ENCODE peak calls at places on chromosomes 6 and 20, in eight cellular contexts. Z, Y, B, L, R, P, M and T are unnamed samples.

GRCh38 chr6:112443666-112444065 is 96.5 kb downstream of the RFPL4B start:
- DNase-seq in M (no peak), Z (no peak), B (no peak), P (no peak), R (no peak), L (peak), Y (no peak), T (no peak)

GRCh38 chr20:51412991-51413471 is 129.5 kb downstream of the NFATC2 start:
- DNase-seq in L (no peak), R (no peak), B (no peak), Y (no peak), P (no peak), M (no peak), Z (no peak), T (no peak)

GRCh38 chr6:51768087-51768486 is 319.3 kb downstream of the PKHD1 start:
- DNase-seq in P (no peak), L (no peak), M (no peak), R (no peak), Z (no peak), B (no peak), Y (no peak), T (no peak)

GRCh38 chr6:34115396-34116314 is 30.2 kb downstream of the GRM4 start:
- DNase-seq in B (no peak), M (peak), Y (peak), Z (no peak), L (peak), P (peak), R (no peak), T (peak)

GRCh38 chr20:59728722-59729430 is 124.5 kb downstream of the PHACTR3 start:
- DNase-seq in B (no peak), M (no peak), R (no peak), P (no peak), L (no peak), Z (no peak), Y (no peak), T (no peak)

GRCh38 chr6:15244605-15245360 is 1.1 kb upstream of the JARID2 start:
- DNase-seq in M (peak), B (peak), Y (peak), L (peak), Z (peak), P (peak), R (peak), T (peak)

GRCh38 chr20:61705909-61706308 is 359.8 kb downstream of the TAF4 start:
- DNase-seq in R (no peak), P (no peak), Y (no peak), B (no peak), M (no peak), Z (no peak), L (no peak), T (no peak)

GRCh38 chr20:38790210-38791053 is 15.1 kb upstream of the PPP1R16B start:
- DNase-seq in P (peak), R (peak), M (peak), L (peak), Z (no peak), Y (no peak), B (no peak), T (peak)

GRCh38 chr6:11865926-11866325 is 87.3 kb upstream of the ADTRP start:
- DNase-seq in B (no peak), M (peak), Z (no peak), L (peak), P (no peak), Y (no peak), R (no peak), T (no peak)

GRCh38 chr20:53570446-53571276 is 23.0 kb downstream of the ZNF217 start:
- DNase-seq in Z (no peak), M (no peak), Y (no peak), B (no peak), R (no peak), P (no peak), L (no peak), T (no peak)

GRCh38 chr20:52011093-52011492 is 180.5 kb downstream of the ZFP64 start:
- DNase-seq in Z (no peak), B (no peak), P (no peak), M (no peak), L (no peak), R (no peak), Y (no peak), T (no peak)

GRCh38 chr20:14583413-14583812 is 246.0 kb upstream of the FLRT3 start:
- DNase-seq in L (no peak), B (no peak), M (peak), Z (no peak), R (peak), P (no peak), Y (no peak), T (no peak)

GRCh38 chr6:47096233-47096887 is 54.2 kb upstream of the ADGRF1 start:
- DNase-seq in B (no peak), M (no peak), Y (no peak), P (no peak), R (no peak), Z (no peak), L (no peak), T (no peak)

GRCh38 chr6:122778961-122779671 is 400 bp upstream of the FABP7 start:
- DNase-seq in Y (peak), L (no peak), M (no peak), Z (no peak), R (no peak), B (no peak), P (no peak), T (no peak)

GRCh38 chr6:55913213-55914195 is 38.1 kb upstream of the BMP5 start:
- DNase-seq in R (no peak), L (peak), M (no peak), Z (no peak), B (no peak), Y (no peak), P (no peak), T (no peak)

GRCh38 chr20:63346131-63347080 is 14.7 kb downstream of the CHRNA4 start:
- DNase-seq in L (no peak), R (no peak), P (no peak), B (no peak), Y (no peak), Z (no peak), M (no peak), T (no peak)

GRCh38 chr6:53603381-53604121 is 58.6 kb upstream of the GCLC start:
- DNase-seq in L (peak), B (no peak), Z (no peak), P (no peak), Y (no peak), R (no peak), M (no peak), T (no peak)

GRCh38 chr6:11648889-11649288 is 111.3 kb downstream of the TMEM170B start:
- DNase-seq in R (no peak), B (no peak), M (no peak), Y (no peak), L (no peak), Z (no peak), P (no peak), T (no peak)

GRCh38 chr6:35011096-35012041 is 122.3 kb downstream of the ANKS1A start:
- DNase-seq in M (no peak), Y (no peak), Z (no peak), P (no peak), R (no peak), B (no peak), L (no peak), T (no peak)

GRCh38 chr6:119463081-119463626 is 113.6 kb upstream of the MAN1A1 start:
- DNase-seq in P (no peak), Y (no peak), B (no peak), L (no peak), M (no peak), R (no peak), Z (no peak), T (peak)

GRCh38 chr6:75130784-75131183 is 75.1 kb downstream of the COL12A1 start:
- DNase-seq in M (no peak), Y (no peak), P (no peak), L (peak), B (no peak), R (no peak), Z (no peak), T (no peak)

GRCh38 chr6:53727748-53728147 is 62.2 kb upstream of the KLHL31 start:
- DNase-seq in P (no peak), Y (no peak), L (peak), Z (no peak), M (no peak), R (no peak), B (no peak), T (no peak)

GRCh38 chr6:32627831-32628230 is 9.4 kb upstream of the HLA-DQA1 start:
- DNase-seq in M (no peak), L (peak), P (peak), Z (no peak), R (no peak), B (peak), Y (no peak), T (peak)

GRCh38 chr6:2396856-2397640 is 151.6 kb upstream of the GMDS start:
- DNase-seq in L (peak), B (no peak), R (no peak), P (no peak), Z (no peak), Y (no peak), M (no peak), T (no peak)

GRCh38 chr6:19478992-19479391 is 358.2 kb upstream of the ID4 start:
- DNase-seq in L (peak), B (no peak), R (no peak), M (peak), P (no peak), Z (no peak), Y (no peak), T (no peak)

GRCh38 chr6:24858154-24858801 is 59.6 kb upstream of the ARMH2 start:
- DNase-seq in Y (no peak), M (no peak), R (no peak), B (no peak), L (peak), P (peak), Z (no peak), T (peak)

GRCh38 chr6:68237205-68237604 is 397.9 kb upstream of the ADGRB3 start:
- DNase-seq in M (no peak), P (no peak), L (no peak), Z (no peak), B (no peak), Y (no peak), R (no peak), T (no peak)

GRCh38 chr6:33427585-33428218 is 7.8 kb downstream of the SYNGAP1 start:
- DNase-seq in Y (peak), R (peak), B (peak), P (peak), L (no peak), Z (no peak), M (peak), T (peak)

GRCh38 chr20:50346372-50347347 is 156.0 kb downstream of the CEBPB start:
- DNase-seq in Y (no peak), L (peak), M (no peak), B (peak), P (no peak), R (peak), Z (no peak), T (no peak)